ENCODE peak calls at places on chromosome 20, in nine cellular contexts. One of them, this sample, is unnamed.

GRCh38 chr20:36745234-36745926 is 510 bp downstream of the NDRG3 start:
- DNase-seq in astrocyte of the hippocampus: no peak
- DNase-seq in T-helper 1 cell: no peak
- DNase-seq in Peyer's patch: peak
- DNase-seq in body of pancreas: peak
- DNase-seq in tibial nerve: no peak
- DNase-seq in HFFc6: no peak
- DNase-seq in AG08395: no peak
- DNase-seq in tibial artery: peak
- DNase-seq in this sample: no peak

GRCh38 chr20:982754-983153 is 19.4 kb downstream of the RSPO4 start:
- DNase-seq in astrocyte of the hippocampus: no peak
- DNase-seq in T-helper 1 cell: no peak
- DNase-seq in Peyer's patch: no peak
- DNase-seq in body of pancreas: no peak
- DNase-seq in tibial nerve: no peak
- DNase-seq in HFFc6: no peak
- DNase-seq in AG08395: no peak
- DNase-seq in tibial artery: no peak
- DNase-seq in this sample: no peak

GRCh38 chr20:6707231-6707870 is 60.1 kb upstream of the BMP2 start:
- DNase-seq in astrocyte of the hippocampus: no peak
- DNase-seq in T-helper 1 cell: no peak
- DNase-seq in Peyer's patch: no peak
- DNase-seq in body of pancreas: no peak
- DNase-seq in tibial nerve: no peak
- DNase-seq in HFFc6: no peak
- DNase-seq in AG08395: no peak
- DNase-seq in tibial artery: no peak
- DNase-seq in this sample: no peak

GRCh38 chr20:50584687-50585086 is 74.5 kb downstream of the PTPN1 start:
- DNase-seq in astrocyte of the hippocampus: no peak
- DNase-seq in T-helper 1 cell: no peak
- DNase-seq in Peyer's patch: no peak
- DNase-seq in body of pancreas: no peak
- DNase-seq in tibial nerve: no peak
- DNase-seq in HFFc6: no peak
- DNase-seq in AG08395: peak
- DNase-seq in tibial artery: no peak
- DNase-seq in this sample: no peak

GRCh38 chr20:40197744-40198143 is 491.3 kb downstream of the MAFB start:
- DNase-seq in astrocyte of the hippocampus: peak
- DNase-seq in T-helper 1 cell: no peak
- DNase-seq in Peyer's patch: no peak
- DNase-seq in body of pancreas: no peak
- DNase-seq in tibial nerve: peak
- DNase-seq in HFFc6: no peak
- DNase-seq in AG08395: peak
- DNase-seq in tibial artery: no peak
- DNase-seq in this sample: no peak

GRCh38 chr20:1937316-1937976 is 42.2 kb downstream of the SIRPA start:
- DNase-seq in astrocyte of the hippocampus: no peak
- DNase-seq in T-helper 1 cell: no peak
- DNase-seq in Peyer's patch: no peak
- DNase-seq in body of pancreas: no peak
- DNase-seq in tibial nerve: no peak
- DNase-seq in HFFc6: no peak
- DNase-seq in AG08395: no peak
- DNase-seq in tibial artery: peak
- DNase-seq in this sample: no peak

GRCh38 chr20:31704225-31705119 is 18.2 kb downstream of the BCL2L1 start:
- DNase-seq in astrocyte of the hippocampus: peak
- DNase-seq in T-helper 1 cell: no peak
- DNase-seq in Peyer's patch: no peak
- DNase-seq in body of pancreas: peak
- DNase-seq in tibial nerve: no peak
- DNase-seq in HFFc6: peak
- DNase-seq in AG08395: no peak
- DNase-seq in tibial artery: no peak
- DNase-seq in this sample: no peak

GRCh38 chr20:16984481-16984880 is 236.3 kb downstream of the OTOR start:
- DNase-seq in astrocyte of the hippocampus: no peak
- DNase-seq in T-helper 1 cell: no peak
- DNase-seq in Peyer's patch: no peak
- DNase-seq in body of pancreas: no peak
- DNase-seq in tibial nerve: no peak
- DNase-seq in HFFc6: no peak
- DNase-seq in AG08395: no peak
- DNase-seq in tibial artery: no peak
- DNase-seq in this sample: no peak

GRCh38 chr20:60050193-60050960 is 92.2 kb downstream of the CDH26 start:
- DNase-seq in astrocyte of the hippocampus: no peak
- DNase-seq in T-helper 1 cell: no peak
- DNase-seq in Peyer's patch: no peak
- DNase-seq in body of pancreas: peak
- DNase-seq in tibial nerve: no peak
- DNase-seq in HFFc6: no peak
- DNase-seq in AG08395: no peak
- DNase-seq in tibial artery: no peak
- DNase-seq in this sample: no peak

GRCh38 chr20:49037962-49038387 is 8.1 kb upstream of the CSE1L start:
- DNase-seq in astrocyte of the hippocampus: peak
- DNase-seq in T-helper 1 cell: no peak
- DNase-seq in Peyer's patch: no peak
- DNase-seq in body of pancreas: no peak
- DNase-seq in tibial nerve: no peak
- DNase-seq in HFFc6: no peak
- DNase-seq in AG08395: no peak
- DNase-seq in tibial artery: no peak
- DNase-seq in this sample: no peak

GRCh38 chr20:57124800-57125399 is 141.5 kb downstream of the BMP7 start:
- DNase-seq in astrocyte of the hippocampus: no peak
- DNase-seq in T-helper 1 cell: no peak
- DNase-seq in Peyer's patch: no peak
- DNase-seq in body of pancreas: no peak
- DNase-seq in tibial nerve: no peak
- DNase-seq in HFFc6: no peak
- DNase-seq in AG08395: no peak
- DNase-seq in tibial artery: no peak
- DNase-seq in this sample: no peak

GRCh38 chr20:34993941-34994508 is 38.4 kb downstream of the MYH7B start:
- DNase-seq in astrocyte of the hippocampus: no peak
- DNase-seq in T-helper 1 cell: no peak
- DNase-seq in Peyer's patch: no peak
- DNase-seq in body of pancreas: no peak
- DNase-seq in tibial nerve: no peak
- DNase-seq in HFFc6: no peak
- DNase-seq in AG08395: no peak
- DNase-seq in tibial artery: no peak
- DNase-seq in this sample: no peak

GRCh38 chr20:58069796-58070663 is 158.4 kb downstream of the ANKRD60 start:
- DNase-seq in astrocyte of the hippocampus: no peak
- DNase-seq in T-helper 1 cell: no peak
- DNase-seq in Peyer's patch: no peak
- DNase-seq in body of pancreas: no peak
- DNase-seq in tibial nerve: no peak
- DNase-seq in HFFc6: no peak
- DNase-seq in AG08395: no peak
- DNase-seq in tibial artery: peak
- DNase-seq in this sample: no peak

GRCh38 chr20:57928181-57928967 is 218.6 kb upstream of the PMEPA1 start:
- DNase-seq in astrocyte of the hippocampus: peak
- DNase-seq in T-helper 1 cell: no peak
- DNase-seq in Peyer's patch: no peak
- DNase-seq in body of pancreas: no peak
- DNase-seq in tibial nerve: no peak
- DNase-seq in HFFc6: peak
- DNase-seq in AG08395: peak
- DNase-seq in tibial artery: no peak
- DNase-seq in this sample: no peak

GRCh38 chr20:10376271-10377075 is 57.5 kb downstream of the MKKS start:
- DNase-seq in astrocyte of the hippocampus: peak
- DNase-seq in T-helper 1 cell: no peak
- DNase-seq in Peyer's patch: no peak
- DNase-seq in body of pancreas: no peak
- DNase-seq in tibial nerve: no peak
- DNase-seq in HFFc6: peak
- DNase-seq in AG08395: peak
- DNase-seq in tibial artery: no peak
- DNase-seq in this sample: no peak

GRCh38 chr20:51017313-51017712 is 5.6 kb downstream of the KCNG1 start:
- DNase-seq in astrocyte of the hippocampus: no peak
- DNase-seq in T-helper 1 cell: no peak
- DNase-seq in Peyer's patch: no peak
- DNase-seq in body of pancreas: no peak
- DNase-seq in tibial nerve: no peak
- DNase-seq in HFFc6: no peak
- DNase-seq in AG08395: no peak
- DNase-seq in tibial artery: no peak
- DNase-seq in this sample: no peak

GRCh38 chr20:50613438-50614169 is 77.7 kb downstream of the RIPOR3 start:
- DNase-seq in astrocyte of the hippocampus: no peak
- DNase-seq in T-helper 1 cell: no peak
- DNase-seq in Peyer's patch: no peak
- DNase-seq in body of pancreas: peak
- DNase-seq in tibial nerve: no peak
- DNase-seq in HFFc6: no peak
- DNase-seq in AG08395: no peak
- DNase-seq in tibial artery: no peak
- DNase-seq in this sample: no peak

GRCh38 chr20:11982289-11982957 is 64.7 kb downstream of the BTBD3 start:
- DNase-seq in astrocyte of the hippocampus: no peak
- DNase-seq in T-helper 1 cell: no peak
- DNase-seq in Peyer's patch: no peak
- DNase-seq in body of pancreas: peak
- DNase-seq in tibial nerve: no peak
- DNase-seq in HFFc6: no peak
- DNase-seq in AG08395: no peak
- DNase-seq in tibial artery: no peak
- DNase-seq in this sample: no peak

GRCh38 chr20:53001502-53002301 is 29.5 kb downstream of the TSHZ2 start:
- DNase-seq in astrocyte of the hippocampus: peak
- DNase-seq in T-helper 1 cell: no peak
- DNase-seq in Peyer's patch: no peak
- DNase-seq in body of pancreas: no peak
- DNase-seq in tibial nerve: no peak
- DNase-seq in HFFc6: no peak
- DNase-seq in AG08395: no peak
- DNase-seq in tibial artery: no peak
- DNase-seq in this sample: no peak

GRCh38 chr20:62523473-62524203 is 47.8 kb upstream of the GATA5 start:
- DNase-seq in astrocyte of the hippocampus: no peak
- DNase-seq in T-helper 1 cell: no peak
- DNase-seq in Peyer's patch: no peak
- DNase-seq in body of pancreas: no peak
- DNase-seq in tibial nerve: no peak
- DNase-seq in HFFc6: no peak
- DNase-seq in AG08395: peak
- DNase-seq in tibial artery: no peak
- DNase-seq in this sample: peak

GRCh38 chr20:13430346-13431002 is 208.3 kb downstream of the TASP1 start:
- DNase-seq in astrocyte of the hippocampus: peak
- DNase-seq in T-helper 1 cell: no peak
- DNase-seq in Peyer's patch: no peak
- DNase-seq in body of pancreas: no peak
- DNase-seq in tibial nerve: no peak
- DNase-seq in HFFc6: no peak
- DNase-seq in AG08395: no peak
- DNase-seq in tibial artery: no peak
- DNase-seq in this sample: no peak